ENCODE peak calls at places on chromosomes 2 and 18, in eight cellular contexts. One of them, this sample, is unnamed.

GRCh38 chr18:45197526-45197970 is 417.7 kb upstream of the SLC14A2 start:
- DNase-seq in NCI-H1105: no peak
- DNase-seq in GM23248: peak
- DNase-seq in left ventricle myocardium inferior: no peak
- DNase-seq in A549: no peak
- DNase-seq in stimulated activated naive CD8-positive, alpha-beta T cell treated with anti-CD3 and anti-CD28 coated beads, Interleukin-15, amount 100 ng/mL, for 72 hours: no peak
- DNase-seq in sciatic nerve: no peak
- DNase-seq in CD8-positive, alpha-beta T cell: no peak
- DNase-seq in this sample: no peak

GRCh38 chr2:6011871-6012380 is 319.7 kb downstream of the SOX11 start:
- DNase-seq in NCI-H1105: no peak
- DNase-seq in GM23248: no peak
- DNase-seq in left ventricle myocardium inferior: no peak
- DNase-seq in A549: no peak
- DNase-seq in stimulated activated naive CD8-positive, alpha-beta T cell treated with anti-CD3 and anti-CD28 coated beads, Interleukin-15, amount 100 ng/mL, for 72 hours: no peak
- DNase-seq in sciatic nerve: no peak
- DNase-seq in CD8-positive, alpha-beta T cell: no peak
- DNase-seq in this sample: no peak

GRCh38 chr2:20050712-20051517 is 513 bp downstream of the LAPTM4A start:
- DNase-seq in NCI-H1105: peak
- DNase-seq in GM23248: peak
- DNase-seq in left ventricle myocardium inferior: peak
- DNase-seq in A549: peak
- DNase-seq in stimulated activated naive CD8-positive, alpha-beta T cell treated with anti-CD3 and anti-CD28 coated beads, Interleukin-15, amount 100 ng/mL, for 72 hours: peak
- DNase-seq in sciatic nerve: peak
- DNase-seq in CD8-positive, alpha-beta T cell: no peak
- DNase-seq in this sample: no peak

GRCh38 chr2:118050386-118050785 is 36.5 kb upstream of the CCDC93 start:
- DNase-seq in NCI-H1105: no peak
- DNase-seq in GM23248: peak
- DNase-seq in left ventricle myocardium inferior: no peak
- DNase-seq in A549: no peak
- DNase-seq in stimulated activated naive CD8-positive, alpha-beta T cell treated with anti-CD3 and anti-CD28 coated beads, Interleukin-15, amount 100 ng/mL, for 72 hours: no peak
- DNase-seq in sciatic nerve: no peak
- DNase-seq in CD8-positive, alpha-beta T cell: no peak
- DNase-seq in this sample: peak

GRCh38 chr2:57443985-57444501 is 602.6 kb upstream of the VRK2 start:
- DNase-seq in NCI-H1105: no peak
- DNase-seq in GM23248: peak
- DNase-seq in left ventricle myocardium inferior: no peak
- DNase-seq in A549: no peak
- DNase-seq in stimulated activated naive CD8-positive, alpha-beta T cell treated with anti-CD3 and anti-CD28 coated beads, Interleukin-15, amount 100 ng/mL, for 72 hours: no peak
- DNase-seq in sciatic nerve: no peak
- DNase-seq in CD8-positive, alpha-beta T cell: no peak
- DNase-seq in this sample: no peak

GRCh38 chr2:22189893-22190292 is 1066.1 kb downstream of the TDRD15 start:
- DNase-seq in NCI-H1105: no peak
- DNase-seq in GM23248: no peak
- DNase-seq in left ventricle myocardium inferior: no peak
- DNase-seq in A549: no peak
- DNase-seq in stimulated activated naive CD8-positive, alpha-beta T cell treated with anti-CD3 and anti-CD28 coated beads, Interleukin-15, amount 100 ng/mL, for 72 hours: no peak
- DNase-seq in sciatic nerve: no peak
- DNase-seq in CD8-positive, alpha-beta T cell: no peak
- DNase-seq in this sample: no peak

GRCh38 chr18:47184419-47185050 is 8.4 kb upstream of the IER3IP1 start:
- DNase-seq in NCI-H1105: no peak
- DNase-seq in GM23248: peak
- DNase-seq in left ventricle myocardium inferior: no peak
- DNase-seq in A549: no peak
- DNase-seq in stimulated activated naive CD8-positive, alpha-beta T cell treated with anti-CD3 and anti-CD28 coated beads, Interleukin-15, amount 100 ng/mL, for 72 hours: no peak
- DNase-seq in sciatic nerve: no peak
- DNase-seq in CD8-positive, alpha-beta T cell: no peak
- DNase-seq in this sample: no peak

GRCh38 chr2:120605231-120605935 is 130.3 kb upstream of the GLI2 start:
- DNase-seq in NCI-H1105: no peak
- DNase-seq in GM23248: no peak
- DNase-seq in left ventricle myocardium inferior: peak
- DNase-seq in A549: no peak
- DNase-seq in stimulated activated naive CD8-positive, alpha-beta T cell treated with anti-CD3 and anti-CD28 coated beads, Interleukin-15, amount 100 ng/mL, for 72 hours: no peak
- DNase-seq in sciatic nerve: no peak
- DNase-seq in CD8-positive, alpha-beta T cell: no peak
- DNase-seq in this sample: no peak

GRCh38 chr18:39453882-39454281 is 1888.3 kb upstream of the CELF4 start:
- DNase-seq in NCI-H1105: no peak
- DNase-seq in GM23248: peak
- DNase-seq in left ventricle myocardium inferior: no peak
- DNase-seq in A549: no peak
- DNase-seq in stimulated activated naive CD8-positive, alpha-beta T cell treated with anti-CD3 and anti-CD28 coated beads, Interleukin-15, amount 100 ng/mL, for 72 hours: no peak
- DNase-seq in sciatic nerve: no peak
- DNase-seq in CD8-positive, alpha-beta T cell: no peak
- DNase-seq in this sample: no peak

GRCh38 chr18:13487237-13487636 is 239.1 kb downstream of the FAM210A start:
- DNase-seq in NCI-H1105: no peak
- DNase-seq in GM23248: no peak
- DNase-seq in left ventricle myocardium inferior: no peak
- DNase-seq in A549: no peak
- DNase-seq in stimulated activated naive CD8-positive, alpha-beta T cell treated with anti-CD3 and anti-CD28 coated beads, Interleukin-15, amount 100 ng/mL, for 72 hours: no peak
- DNase-seq in sciatic nerve: no peak
- DNase-seq in CD8-positive, alpha-beta T cell: no peak
- DNase-seq in this sample: no peak